ENCODE peak calls at places on chromosomes 4 and X, in nine cellular contexts. One of them, this sample, is unnamed. For H3K4me1, the result is how much of the 10 kb centered on the place peaks cover.

GRCh38 chr4:159227984-159228383 is 125.1 kb downstream of the RAPGEF2 start:
- DNase-seq in tibial artery: peak
- DNase-seq in IMR-90: peak
- DNase-seq in H9: peak
- DNase-seq in Peyer's patch: no peak
- DNase-seq in upper lobe of right lung: peak
- DNase-seq in kidney: peak
- DNase-seq in stomach: peak
- DNase-seq in CD8-positive, alpha-beta memory T cell: no peak
- DNase-seq in this sample: peak

GRCh38 chrX:17968367-17968766 is 107.3 kb upstream of the RAI2 start:
- DNase-seq in Peyer's patch: no peak
- DNase-seq in CD8-positive, alpha-beta memory T cell: no peak
- DNase-seq in stomach: no peak
- DNase-seq in upper lobe of right lung: no peak
- DNase-seq in tibial artery: no peak
- DNase-seq in kidney: no peak
- DNase-seq in IMR-90: no peak
- DNase-seq in H9: no peak
- DNase-seq in this sample: no peak

GRCh38 chrX:65034641-65035450 is 58.6 kb upstream of the ZC4H2 start:
- DNase-seq in IMR-90: peak
- DNase-seq in stomach: peak
- DNase-seq in CD8-positive, alpha-beta memory T cell: peak
- DNase-seq in tibial artery: peak
- DNase-seq in Peyer's patch: peak
- DNase-seq in kidney: peak
- DNase-seq in H9: peak
- DNase-seq in upper lobe of right lung: peak
- DNase-seq in this sample: peak

GRCh38 chrX:43862434-43862833 is 19.8 kb downstream of the MAOB start:
- DNase-seq in upper lobe of right lung: no peak
- DNase-seq in tibial artery: no peak
- DNase-seq in H9: no peak
- DNase-seq in CD8-positive, alpha-beta memory T cell: no peak
- DNase-seq in stomach: no peak
- DNase-seq in kidney: no peak
- DNase-seq in Peyer's patch: no peak
- DNase-seq in IMR-90: no peak
- DNase-seq in this sample: no peak

GRCh38 chrX:116862340-116862739 is 399.6 kb upstream of the CT83 start:
- DNase-seq in tibial artery: no peak
- DNase-seq in IMR-90: no peak
- DNase-seq in kidney: no peak
- DNase-seq in stomach: no peak
- DNase-seq in Peyer's patch: no peak
- DNase-seq in CD8-positive, alpha-beta memory T cell: no peak
- DNase-seq in upper lobe of right lung: no peak
- DNase-seq in H9: no peak
- DNase-seq in this sample: no peak

GRCh38 chrX:38232287-38232686 is 11.6 kb upstream of the SRPX start:
- DNase-seq in tibial artery: no peak
- DNase-seq in H9: no peak
- DNase-seq in CD8-positive, alpha-beta memory T cell: no peak
- DNase-seq in IMR-90: peak
- DNase-seq in upper lobe of right lung: no peak
- DNase-seq in stomach: no peak
- DNase-seq in Peyer's patch: no peak
- DNase-seq in kidney: no peak
- DNase-seq in this sample: peak

GRCh38 chr4:47451657-47452056 is 11.8 kb downstream of the COMMD8 start:
- DNase-seq in Peyer's patch: no peak
- DNase-seq in tibial artery: no peak
- DNase-seq in kidney: no peak
- DNase-seq in IMR-90: peak
- DNase-seq in upper lobe of right lung: no peak
- DNase-seq in stomach: no peak
- DNase-seq in CD8-positive, alpha-beta memory T cell: no peak
- DNase-seq in H9: no peak
- DNase-seq in this sample: peak

GRCh38 chrX:152450076-152450475 is 1.0 kb downstream of the GABRA3 start:
- DNase-seq in tibial artery: no peak
- DNase-seq in CD8-positive, alpha-beta memory T cell: no peak
- DNase-seq in kidney: no peak
- DNase-seq in Peyer's patch: no peak
- DNase-seq in stomach: no peak
- DNase-seq in IMR-90: no peak
- DNase-seq in upper lobe of right lung: no peak
- DNase-seq in H9: no peak
- DNase-seq in this sample: no peak

GRCh38 chr4:158371158-158371557 is 150.5 kb upstream of the RXFP1 start:
- DNase-seq in CD8-positive, alpha-beta memory T cell: no peak
- DNase-seq in tibial artery: no peak
- DNase-seq in IMR-90: peak
- DNase-seq in kidney: no peak
- DNase-seq in upper lobe of right lung: no peak
- DNase-seq in Peyer's patch: no peak
- DNase-seq in H9: no peak
- DNase-seq in stomach: no peak
- DNase-seq in this sample: peak

GRCh38 chr4:47704693-47705325 is 133.1 kb downstream of the CORIN start:
- DNase-seq in tibial artery: no peak
- DNase-seq in Peyer's patch: no peak
- DNase-seq in kidney: no peak
- DNase-seq in IMR-90: peak
- DNase-seq in stomach: peak
- DNase-seq in CD8-positive, alpha-beta memory T cell: no peak
- DNase-seq in upper lobe of right lung: no peak
- DNase-seq in H9: peak
- DNase-seq in this sample: peak

GRCh38 chrX:124023838-124024238 is 62.3 kb downstream of the STAG2 start:
- DNase-seq in CD8-positive, alpha-beta memory T cell: no peak
- DNase-seq in stomach: no peak
- DNase-seq in upper lobe of right lung: no peak
- DNase-seq in Peyer's patch: no peak
- DNase-seq in H9: no peak
- DNase-seq in IMR-90: peak
- DNase-seq in kidney: no peak
- DNase-seq in tibial artery: no peak
- DNase-seq in this sample: peak

GRCh38 chr4:153962311-153963039 is 173.6 kb upstream of the SFRP2 start:
- DNase-seq in H9: no peak
- DNase-seq in upper lobe of right lung: no peak
- DNase-seq in IMR-90: no peak
- DNase-seq in CD8-positive, alpha-beta memory T cell: no peak
- DNase-seq in tibial artery: no peak
- DNase-seq in stomach: no peak
- DNase-seq in kidney: no peak
- DNase-seq in Peyer's patch: no peak
- DNase-seq in this sample: no peak

GRCh38 chr4:139819082-139819481 is 153.5 kb downstream of the MGST2 start:
- DNase-seq in CD8-positive, alpha-beta memory T cell: no peak
- DNase-seq in tibial artery: no peak
- DNase-seq in kidney: no peak
- DNase-seq in stomach: no peak
- DNase-seq in Peyer's patch: no peak
- DNase-seq in IMR-90: no peak
- DNase-seq in upper lobe of right lung: no peak
- DNase-seq in H9: no peak
- DNase-seq in this sample: no peak

GRCh38 chr4:17120761-17121160 is 222.3 kb upstream of the LDB2 start:
- DNase-seq in tibial artery: no peak
- DNase-seq in CD8-positive, alpha-beta memory T cell: no peak
- DNase-seq in Peyer's patch: no peak
- DNase-seq in H9: no peak
- DNase-seq in upper lobe of right lung: no peak
- DNase-seq in IMR-90: peak
- DNase-seq in stomach: no peak
- DNase-seq in kidney: no peak
- DNase-seq in this sample: peak

GRCh38 chr4:175509320-175509719 is 302.7 kb downstream of the GPM6A start:
- DNase-seq in IMR-90: no peak
- DNase-seq in H9: peak
- DNase-seq in stomach: no peak
- DNase-seq in CD8-positive, alpha-beta memory T cell: no peak
- DNase-seq in tibial artery: no peak
- DNase-seq in upper lobe of right lung: no peak
- DNase-seq in kidney: no peak
- DNase-seq in Peyer's patch: no peak
- DNase-seq in this sample: no peak

GRCh38 chr4:23368081-23368697 is 521.7 kb downstream of the PPARGC1A start:
- DNase-seq in IMR-90: peak
- DNase-seq in Peyer's patch: no peak
- DNase-seq in H9: peak
- DNase-seq in kidney: no peak
- DNase-seq in upper lobe of right lung: no peak
- DNase-seq in tibial artery: no peak
- DNase-seq in CD8-positive, alpha-beta memory T cell: no peak
- DNase-seq in stomach: peak
- DNase-seq in this sample: no peak

GRCh38 chr4:113607147-113607720 is 154.3 kb downstream of the CAMK2D start:
- DNase-seq in stomach: no peak
- DNase-seq in IMR-90: no peak
- DNase-seq in tibial artery: no peak
- DNase-seq in kidney: no peak
- DNase-seq in upper lobe of right lung: no peak
- DNase-seq in Peyer's patch: no peak
- DNase-seq in H9: no peak
- DNase-seq in CD8-positive, alpha-beta memory T cell: no peak
- DNase-seq in this sample: no peak

DNA sequence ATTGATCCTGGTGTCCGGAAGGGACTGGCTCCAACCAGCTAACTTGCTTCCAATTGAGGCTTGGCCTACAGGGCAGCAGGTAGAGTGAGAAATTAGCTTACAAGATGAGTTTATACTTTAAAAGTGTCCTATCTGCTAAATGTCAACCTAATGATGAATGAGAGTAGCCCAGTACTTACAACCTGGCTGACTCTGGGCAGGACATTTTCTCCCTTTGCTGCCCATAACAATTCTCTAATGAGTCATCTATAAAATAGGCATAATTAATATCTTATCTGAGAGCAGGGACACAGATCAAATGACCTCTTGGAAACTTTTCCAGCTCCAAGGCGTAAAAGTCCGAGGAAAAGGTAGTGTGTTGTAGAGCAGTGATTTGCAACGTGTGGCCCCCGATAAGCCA is 398.4 kb upstream of the BOD1L1 start:
- DNase-seq in H9: no peak
- DNase-seq in tibial artery: no peak
- DNase-seq in IMR-90: no peak
- DNase-seq in CD8-positive, alpha-beta memory T cell: no peak
- DNase-seq in Peyer's patch: no peak
- DNase-seq in stomach: no peak
- DNase-seq in upper lobe of right lung: no peak
- DNase-seq in kidney: no peak
- DNase-seq in this sample: no peak
- H3K27ac ChIP-seq in H9: no peak
- H3K27ac ChIP-seq in tibial artery: no peak
- H3K27ac ChIP-seq in IMR-90: no peak
- H3K27ac ChIP-seq in CD8-positive, alpha-beta memory T cell: no peak
- H3K27ac ChIP-seq in Peyer's patch: no peak
- H3K27ac ChIP-seq in stomach: no peak
- H3K27ac ChIP-seq in upper lobe of right lung: no peak
- H3K27ac ChIP-seq in kidney: no peak
- H3K27ac ChIP-seq in this sample: no peak

DNA sequence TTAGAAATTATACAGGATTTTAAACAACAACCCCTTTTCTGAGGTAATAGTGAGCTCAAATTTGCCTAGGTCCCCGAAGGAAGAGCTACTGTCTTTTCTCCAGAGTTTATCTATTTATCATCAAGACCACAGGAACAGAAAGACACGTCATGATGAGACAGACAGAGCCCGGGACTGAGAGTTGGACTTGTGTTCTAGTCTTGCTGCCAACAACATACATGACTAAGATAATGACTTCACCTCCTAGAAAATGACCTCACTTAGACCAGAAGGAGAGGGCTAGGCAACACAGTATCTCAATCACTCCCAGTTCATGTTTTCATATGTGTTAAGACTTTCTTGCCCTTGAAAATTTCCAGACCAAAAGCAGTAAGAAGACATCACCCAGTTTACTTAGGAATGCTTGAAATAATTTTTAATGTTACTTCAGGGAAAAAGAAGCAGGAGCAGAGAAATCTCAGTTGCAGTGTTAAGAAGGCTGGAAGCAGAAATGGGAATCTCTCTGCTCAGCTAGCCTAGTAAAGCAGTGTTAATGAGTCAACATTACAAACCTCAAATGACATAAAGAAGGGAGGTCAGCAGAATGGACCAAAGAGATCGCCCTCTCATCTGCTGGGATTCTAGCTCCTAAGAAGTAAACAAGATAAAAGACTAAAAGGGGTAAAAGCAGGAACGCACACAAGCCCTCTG is 24.9 kb downstream of the PDGFC start:
- DNase-seq in IMR-90: peak
- DNase-seq in tibial artery: peak
- DNase-seq in upper lobe of right lung: no peak
- DNase-seq in kidney: no peak
- DNase-seq in Peyer's patch: no peak
- DNase-seq in H9: no peak
- DNase-seq in stomach: no peak
- DNase-seq in CD8-positive, alpha-beta memory T cell: no peak
- DNase-seq in this sample: peak
- H3K4me1 ChIP-seq in IMR-90: under half
- H3K4me1 ChIP-seq in tibial artery: half or more
- H3K4me1 ChIP-seq in upper lobe of right lung: under half
- H3K4me1 ChIP-seq in kidney: half or more
- H3K4me1 ChIP-seq in Peyer's patch: under half
- H3K4me1 ChIP-seq in H9: under half
- H3K4me1 ChIP-seq in stomach: under half
- H3K4me1 ChIP-seq in CD8-positive, alpha-beta memory T cell: under half
- H3K4me1 ChIP-seq in this sample: half or more

DNA sequence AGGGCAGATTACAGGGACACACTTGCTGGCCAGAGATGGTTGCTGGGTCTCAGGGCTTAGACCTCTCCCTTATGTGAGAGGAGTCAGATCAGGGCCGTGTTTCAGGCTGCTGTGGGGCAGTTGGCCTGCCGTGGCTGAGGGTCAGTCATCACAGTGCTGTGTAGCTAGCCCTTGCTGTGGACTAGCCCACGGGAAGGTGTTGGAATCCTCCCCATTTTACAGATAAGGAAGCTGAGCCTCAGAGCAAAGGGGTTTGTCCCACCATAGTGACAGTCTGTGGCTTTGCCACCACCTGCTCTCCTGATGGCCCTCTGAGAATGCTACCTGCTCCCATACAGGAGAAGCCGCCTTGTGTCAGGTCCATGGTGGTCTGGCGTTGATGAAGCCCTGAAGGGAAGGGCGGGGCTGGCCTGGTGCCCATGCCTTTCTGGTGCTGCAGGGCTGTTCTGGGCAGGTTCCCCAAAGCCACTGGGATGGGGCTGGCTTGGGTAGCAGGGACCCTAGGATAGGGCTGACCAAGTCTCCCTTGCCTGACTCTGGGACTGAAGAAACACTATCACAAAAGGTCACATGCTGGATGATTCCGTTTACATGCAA is 2.4 kb upstream of the FAM53A start:
- DNase-seq in CD8-positive, alpha-beta memory T cell: no peak
- DNase-seq in stomach: no peak
- DNase-seq in upper lobe of right lung: peak
- DNase-seq in tibial artery: no peak
- DNase-seq in H9: no peak
- DNase-seq in IMR-90: no peak
- DNase-seq in Peyer's patch: no peak
- DNase-seq in kidney: no peak
- DNase-seq in this sample: no peak
- H3K27ac ChIP-seq in CD8-positive, alpha-beta memory T cell: no peak
- H3K27ac ChIP-seq in stomach: no peak
- H3K27ac ChIP-seq in upper lobe of right lung: no peak
- H3K27ac ChIP-seq in tibial artery: no peak
- H3K27ac ChIP-seq in H9: no peak
- H3K27ac ChIP-seq in IMR-90: no peak
- H3K27ac ChIP-seq in Peyer's patch: no peak
- H3K27ac ChIP-seq in kidney: peak
- H3K27ac ChIP-seq in this sample: no peak

GRCh38 chrX:28854637-28855036 is 267.4 kb downstream of the IL1RAPL1 start:
- DNase-seq in tibial artery: no peak
- DNase-seq in stomach: no peak
- DNase-seq in kidney: no peak
- DNase-seq in Peyer's patch: no peak
- DNase-seq in upper lobe of right lung: no peak
- DNase-seq in IMR-90: peak
- DNase-seq in H9: no peak
- DNase-seq in CD8-positive, alpha-beta memory T cell: no peak
- DNase-seq in this sample: no peak
- H3K4me1 ChIP-seq in tibial artery: under half
- H3K4me1 ChIP-seq in stomach: under half
- H3K4me1 ChIP-seq in kidney: under half
- H3K4me1 ChIP-seq in Peyer's patch: under half
- H3K4me1 ChIP-seq in upper lobe of right lung: under half
- H3K4me1 ChIP-seq in IMR-90: under half
- H3K4me1 ChIP-seq in H9: under half
- H3K4me1 ChIP-seq in CD8-positive, alpha-beta memory T cell: under half
- H3K4me1 ChIP-seq in this sample: under half